ENCODE peak calls at places on chromosomes 4 and X, in eight cellular contexts. O is activated CD4-positive, alpha-beta T cell treated with anti-CD3 and anti-CD28 coated beads, Interleukin-2, amount 10 ng/mL, durations not matched to agents 7 days and 5 days; R is activated CD8-positive, alpha-beta memory T cell treated with anti-CD3 and anti-CD28 coated beads for 48 hours; T is EL; Z is DMS79 treated with DMSO at 0.1 percent for 48 hours; F is Right ventricle myocardium superior; U is T-helper 17 cell; A is upper lobe of left lung. E is an unnamed sample.

GRCh38 chrX:17822351-17822750 is 38.7 kb downstream of the RAI2 start:
- DNase-seq in O (no peak), R (no peak), T (peak; percentile 3), Z (no peak), F (no peak), U (no peak), A (no peak), E (no peak)

GRCh38 chr4:187183351-187183750 is 459.7 kb upstream of the FAT1 start:
- DNase-seq in O (no peak), R (no peak), T (no peak), Z (no peak), F (no peak), U (no peak), A (no peak), E (no peak)

GRCh38 chrX:11787564-11787963 is 29.5 kb downstream of the MSL3 start:
- DNase-seq in O (peak; percentile 75), R (no peak), T (peak; percentile 23), Z (no peak), F (peak; percentile 64), U (peak; percentile 43), A (peak; percentile 15), E (peak; percentile 83)

GRCh38 chr4:108622022-108622421 is 1.6 kb downstream of the RPL34 start:
- DNase-seq in O (no peak), R (no peak), T (no peak), Z (no peak), F (no peak), U (no peak), A (no peak), E (no peak)

GRCh38 chr4:153748378-153748777 is 11.4 kb downstream of the RNF175 start:
- DNase-seq in O (no peak), R (no peak), T (peak; percentile 59), Z (no peak), F (no peak), U (no peak), A (no peak), E (no peak)

GRCh38 chr4:10096201-10096975 is 20.2 kb downstream of the WDR1 start:
- DNase-seq in O (peak; percentile 84), R (peak; percentile 66), T (peak; percentile 93), Z (no peak), F (peak; percentile 77), U (peak; percentile 38), A (no peak), E (peak; percentile 90)

GRCh38 chr4:79848329-79848728 is 224.7 kb downstream of the ANTXR2 start:
- DNase-seq in O (no peak), R (no peak), T (no peak), Z (no peak), F (no peak), U (no peak), A (no peak), E (no peak)

GRCh38 chr4:8261851-8262535 is 7.6 kb upstream of the HTRA3 start:
- DNase-seq in O (no peak), R (no peak), T (peak; percentile 42), Z (no peak), F (no peak), U (no peak), A (no peak), E (no peak)

GRCh38 chr4:119209077-119209476 is 3.4 kb upstream of the USP53 start:
- DNase-seq in O (peak; percentile 9), R (no peak), T (peak; percentile 96), Z (no peak), F (no peak), U (no peak), A (no peak), E (no peak)